ENCODE peak calls at places on chromosomes 2 and 18, in eight cellular contexts. D is PC-3, L is SK-N-SH, I is GM23248, S is hepatocyte, E is HCT116, C is MM.1S, N is neural progenitor cell. R is an unnamed sample. For H3K9me3, the result is how much of the 10 kb centered on the place peaks cover.

GRCh38 chr2:172701250-172701649 is 34.4 kb upstream of the RAPGEF4 start:
- DNase-seq in D (peak), L (no peak), I (peak), S (no peak), E (no peak), C (no peak), N (no peak), R (no peak)

GRCh38 chr18:22045221-22045918 is 124.0 kb upstream of the GATA6 start:
- DNase-seq in D (no peak), L (no peak), I (no peak), S (peak), E (no peak), C (no peak), N (no peak), R (no peak)

GRCh38 chr2:59787095-59787494 is 766.4 kb downstream of the BCL11A start:
- DNase-seq in D (no peak), L (no peak), I (no peak), S (no peak), E (no peak), C (no peak), N (no peak), R (no peak)

GRCh38 chr2:174025271-174026121 is 60.3 kb upstream of the SP3 start:
- DNase-seq in D (no peak), L (peak), I (peak), S (peak), E (no peak), C (no peak), N (peak), R (no peak)

GRCh38 chr18:45449761-45450227 is 165.5 kb upstream of the SLC14A2 start:
- DNase-seq in D (no peak), L (peak), I (peak), S (peak), E (no peak), C (no peak), N (no peak), R (no peak)

GRCh38 chr2:74181739-74182138 is 3.1 kb upstream of the MOB1A start:
- DNase-seq in D (no peak), L (peak), I (peak), S (no peak), E (no peak), C (peak), N (no peak), R (peak)

GRCh38 chr2:70325875-70326274 is 24.0 kb upstream of the FAM136A start:
- DNase-seq in D (no peak), L (no peak), I (no peak), S (no peak), E (no peak), C (no peak), N (no peak), R (no peak)

GRCh38 chr2:208025814-208026184 is 472 bp upstream of the PLEKHM3 start:
- DNase-seq in D (no peak), L (peak), I (no peak), S (no peak), E (no peak), C (no peak), N (peak), R (peak)

GRCh38 chr2:29074401-29074800 is at the start of gene PCARE:
- DNase-seq in D (no peak), L (no peak), I (no peak), S (no peak), E (no peak), C (no peak), N (peak), R (no peak)

GRCh38 chr2:233435436-233436190 is 81.3 kb downstream of the DGKD start:
- DNase-seq in D (no peak), L (no peak), I (no peak), S (no peak), E (no peak), C (no peak), N (no peak), R (no peak)

GRCh38 chr2:18117592-18117991 is 239.1 kb downstream of the KCNS3 start:
- DNase-seq in D (peak), L (peak), I (peak), S (peak), E (peak), C (peak), N (peak), R (peak)

GRCh38 chr2:192151848-192152247 is 42.9 kb downstream of the TMEFF2 start:
- DNase-seq in D (no peak), L (no peak), I (peak), S (no peak), E (no peak), C (no peak), N (no peak), R (no peak)

GRCh38 chr18:12399231-12399630 is 8.5 kb upstream of the PRELID3A start:
- DNase-seq in D (no peak), L (no peak), I (no peak), S (no peak), E (no peak), C (no peak), N (no peak), R (no peak)

GRCh38 chr2:136175466-136175865 is 57.5 kb upstream of the CXCR4 start:
- DNase-seq in D (no peak), L (no peak), I (no peak), S (no peak), E (no peak), C (no peak), N (no peak), R (no peak)

GRCh38 chr2:136179602-136179975 is 61.6 kb upstream of the CXCR4 start:
- DNase-seq in D (no peak), L (no peak), I (no peak), S (no peak), E (no peak), C (no peak), N (no peak), R (no peak)

GRCh38 chr2:136175868-136176267 is 57.9 kb upstream of the CXCR4 start:
- DNase-seq in D (no peak), L (no peak), I (no peak), S (no peak), E (no peak), C (no peak), N (no peak), R (no peak)

GRCh38 chr2:136182315-136182714 is 64.4 kb upstream of the CXCR4 start:
- DNase-seq in D (no peak), L (no peak), I (no peak), S (peak), E (no peak), C (no peak), N (no peak), R (no peak)

DNA sequence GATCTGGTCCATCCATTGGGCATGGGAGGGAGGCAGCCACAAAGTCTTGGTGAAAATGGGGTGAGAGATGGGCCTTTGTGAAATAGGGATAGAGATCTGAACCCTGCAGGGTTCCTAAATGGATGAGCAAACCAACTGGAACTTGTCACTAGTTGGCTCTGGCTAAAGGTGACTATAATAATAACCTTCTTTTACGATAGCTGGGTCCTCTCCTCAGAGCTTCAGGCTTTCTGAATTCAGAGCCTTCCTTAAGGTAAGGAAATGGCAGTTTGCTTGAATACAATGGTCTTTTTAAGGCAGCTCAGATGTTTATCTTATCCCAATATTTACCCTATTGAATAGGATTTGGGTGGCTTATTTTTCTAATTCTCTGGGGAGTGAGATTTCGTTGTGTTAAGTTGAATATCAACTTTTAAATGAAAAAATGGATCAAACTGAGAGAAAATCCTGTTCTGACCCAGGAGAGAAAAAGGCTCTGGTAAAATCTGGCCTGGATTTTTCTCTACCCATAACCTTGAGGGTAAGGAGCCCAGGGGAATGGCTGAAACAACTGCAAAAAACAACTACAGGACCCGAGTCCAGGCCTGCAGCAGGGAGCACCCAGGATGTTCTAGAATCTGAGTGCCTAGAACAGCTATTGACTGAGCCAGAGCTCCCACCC is 61.1 kb upstream of the CXCR4 start:
- DNase-seq in D (no peak), L (no peak), I (no peak), S (no peak), E (no peak), C (no peak), N (no peak), R (no peak)
- H3K9me3 ChIP-seq in D (under half), L (under half), I (under half), S (under half), E (under half), C (under half), N (under half), R (under half)

GRCh38 chr2:204933735-204934361 is 388.6 kb downstream of the PARD3B start:
- DNase-seq in D (no peak), L (peak), I (no peak), S (no peak), E (no peak), C (no peak), N (no peak), R (no peak)
- TF ChIP-seq EZH2phosphoT487 in D (no peak), L (no peak), I (no peak), S (no peak), E (no peak), C (no peak), N (no peak), R (no peak)

GRCh38 chr2:152034257-152034801 is 64.5 kb downstream of the CACNB4 start:
- DNase-seq in D (no peak), L (no peak), I (no peak), S (no peak), E (no peak), C (no peak), N (peak), R (no peak)
- H3K4me3 ChIP-seq in D (no peak), L (no peak), I (no peak), S (no peak), E (no peak), C (no peak), N (no peak), R (no peak)

DNA sequence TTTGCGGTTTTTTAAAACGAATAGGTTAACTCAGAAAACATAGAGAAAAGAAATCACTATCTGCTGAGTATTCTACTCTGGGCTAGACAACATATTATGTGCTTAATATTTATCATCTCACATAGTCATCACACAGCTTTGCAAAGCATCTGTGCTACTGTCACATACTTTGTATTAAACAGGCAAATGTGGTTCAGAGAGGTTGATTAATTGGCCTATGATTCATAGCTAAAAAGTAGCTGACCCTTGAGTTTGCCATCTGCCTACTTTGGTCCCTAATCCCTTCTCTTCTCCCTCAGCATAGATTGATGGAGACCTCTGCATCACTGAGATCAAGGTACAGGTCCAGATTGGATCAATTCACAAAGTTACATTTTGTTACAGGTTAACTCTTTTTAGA is 21.4 kb downstream of the ANKRD30B start:
- DNase-seq in D (no peak), L (no peak), I (no peak), S (no peak), E (no peak), C (no peak), N (no peak), R (no peak)
- H3K9me3 ChIP-seq in D (under half), L (under half), I (under half), S (under half), E (under half), C (under half), N (under half), R (under half)

GRCh38 chr18:79574938-79575525 is 104.6 kb upstream of the CTDP1 start:
- DNase-seq in D (no peak), L (no peak), I (no peak), S (no peak), E (no peak), C (no peak), N (no peak), R (no peak)
- TF ChIP-seq EZH2phosphoT487 in D (no peak), L (no peak), I (no peak), S (no peak), E (no peak), C (no peak), N (no peak), R (no peak)

R was measured in OCI-LY7.